ENCODE peak calls at places on chromosomes 11 and 22, in nine cellular contexts. One of them, this sample, is unnamed.

GRCh38 chr11:31397239-31397834 is 27.7 kb downstream of the DNAJC24 start:
- DNase-seq in stimulated activated CD4-positive, alpha-beta T cell treated with anti-CD3 and anti-CD28 coated beads, Interleukin-1b, Interleukin-23, amount 100 ng/mL, for 1 hour: no peak
- DNase-seq in fibroblast of lung: peak; percentile 38
- DNase-seq in activated CD8-positive, alpha-beta memory T cell treated with anti-CD3 and anti-CD28 coated beads, Interleukin-2, amount 50 U/mL, for 48 hours: no peak
- DNase-seq in SJSA1: no peak
- DNase-seq in NCI-H1417: peak; percentile 60
- DNase-seq in HFFc6: peak; percentile 12
- DNase-seq in endodermal cell: no peak
- DNase-seq in lung microvascular endothelial cell: peak; percentile 28
- DNase-seq in this sample: no peak

GRCh38 chr11:72349616-72350218 is 84.6 kb downstream of the CLPB start:
- DNase-seq in stimulated activated CD4-positive, alpha-beta T cell treated with anti-CD3 and anti-CD28 coated beads, Interleukin-1b, Interleukin-23, amount 100 ng/mL, for 1 hour: no peak
- DNase-seq in fibroblast of lung: no peak
- DNase-seq in activated CD8-positive, alpha-beta memory T cell treated with anti-CD3 and anti-CD28 coated beads, Interleukin-2, amount 50 U/mL, for 48 hours: no peak
- DNase-seq in SJSA1: no peak
- DNase-seq in NCI-H1417: no peak
- DNase-seq in HFFc6: no peak
- DNase-seq in endodermal cell: no peak
- DNase-seq in lung microvascular endothelial cell: no peak
- DNase-seq in this sample: peak; percentile 13

GRCh38 chr11:69939551-69940245 is 120.5 kb upstream of the FGF3 start:
- DNase-seq in stimulated activated CD4-positive, alpha-beta T cell treated with anti-CD3 and anti-CD28 coated beads, Interleukin-1b, Interleukin-23, amount 100 ng/mL, for 1 hour: no peak
- DNase-seq in fibroblast of lung: peak; percentile 69
- DNase-seq in activated CD8-positive, alpha-beta memory T cell treated with anti-CD3 and anti-CD28 coated beads, Interleukin-2, amount 50 U/mL, for 48 hours: no peak
- DNase-seq in SJSA1: no peak
- DNase-seq in NCI-H1417: no peak
- DNase-seq in HFFc6: no peak
- DNase-seq in endodermal cell: no peak
- DNase-seq in lung microvascular endothelial cell: no peak
- DNase-seq in this sample: no peak

GRCh38 chr11:109197656-109198055 is 224.3 kb upstream of the C11orf87 start:
- DNase-seq in stimulated activated CD4-positive, alpha-beta T cell treated with anti-CD3 and anti-CD28 coated beads, Interleukin-1b, Interleukin-23, amount 100 ng/mL, for 1 hour: no peak
- DNase-seq in fibroblast of lung: no peak
- DNase-seq in activated CD8-positive, alpha-beta memory T cell treated with anti-CD3 and anti-CD28 coated beads, Interleukin-2, amount 50 U/mL, for 48 hours: no peak
- DNase-seq in SJSA1: no peak
- DNase-seq in NCI-H1417: no peak
- DNase-seq in HFFc6: peak; percentile 25
- DNase-seq in endodermal cell: no peak
- DNase-seq in lung microvascular endothelial cell: peak; percentile 4
- DNase-seq in this sample: no peak

GRCh38 chr11:75893202-75893601 is 78.2 kb downstream of the UVRAG start:
- DNase-seq in stimulated activated CD4-positive, alpha-beta T cell treated with anti-CD3 and anti-CD28 coated beads, Interleukin-1b, Interleukin-23, amount 100 ng/mL, for 1 hour: no peak
- DNase-seq in fibroblast of lung: no peak
- DNase-seq in activated CD8-positive, alpha-beta memory T cell treated with anti-CD3 and anti-CD28 coated beads, Interleukin-2, amount 50 U/mL, for 48 hours: no peak
- DNase-seq in SJSA1: no peak
- DNase-seq in NCI-H1417: no peak
- DNase-seq in HFFc6: no peak
- DNase-seq in endodermal cell: no peak
- DNase-seq in lung microvascular endothelial cell: no peak
- DNase-seq in this sample: no peak

GRCh38 chr11:122175316-122175715 is 59.3 kb upstream of the BLID start:
- DNase-seq in stimulated activated CD4-positive, alpha-beta T cell treated with anti-CD3 and anti-CD28 coated beads, Interleukin-1b, Interleukin-23, amount 100 ng/mL, for 1 hour: no peak
- DNase-seq in fibroblast of lung: no peak
- DNase-seq in activated CD8-positive, alpha-beta memory T cell treated with anti-CD3 and anti-CD28 coated beads, Interleukin-2, amount 50 U/mL, for 48 hours: no peak
- DNase-seq in SJSA1: no peak
- DNase-seq in NCI-H1417: no peak
- DNase-seq in HFFc6: no peak
- DNase-seq in endodermal cell: no peak
- DNase-seq in lung microvascular endothelial cell: peak; percentile 43
- DNase-seq in this sample: no peak

GRCh38 chr11:65867284-65868071 is 5.1 kb downstream of the EFEMP2 start:
- DNase-seq in stimulated activated CD4-positive, alpha-beta T cell treated with anti-CD3 and anti-CD28 coated beads, Interleukin-1b, Interleukin-23, amount 100 ng/mL, for 1 hour: no peak
- DNase-seq in fibroblast of lung: no peak
- DNase-seq in activated CD8-positive, alpha-beta memory T cell treated with anti-CD3 and anti-CD28 coated beads, Interleukin-2, amount 50 U/mL, for 48 hours: no peak
- DNase-seq in SJSA1: peak; percentile 61
- DNase-seq in NCI-H1417: no peak
- DNase-seq in HFFc6: no peak
- DNase-seq in endodermal cell: peak; percentile 84
- DNase-seq in lung microvascular endothelial cell: no peak
- DNase-seq in this sample: no peak

GRCh38 chr11:23403210-23404185 is 543.2 kb upstream of the CCDC179 start:
- DNase-seq in stimulated activated CD4-positive, alpha-beta T cell treated with anti-CD3 and anti-CD28 coated beads, Interleukin-1b, Interleukin-23, amount 100 ng/mL, for 1 hour: no peak
- DNase-seq in fibroblast of lung: no peak
- DNase-seq in activated CD8-positive, alpha-beta memory T cell treated with anti-CD3 and anti-CD28 coated beads, Interleukin-2, amount 50 U/mL, for 48 hours: no peak
- DNase-seq in SJSA1: no peak
- DNase-seq in NCI-H1417: no peak
- DNase-seq in HFFc6: no peak
- DNase-seq in endodermal cell: no peak
- DNase-seq in lung microvascular endothelial cell: no peak
- DNase-seq in this sample: no peak

GRCh38 chr22:29871684-29872083 is 11.3 kb upstream of the MTMR3 start:
- DNase-seq in stimulated activated CD4-positive, alpha-beta T cell treated with anti-CD3 and anti-CD28 coated beads, Interleukin-1b, Interleukin-23, amount 100 ng/mL, for 1 hour: no peak
- DNase-seq in fibroblast of lung: no peak
- DNase-seq in activated CD8-positive, alpha-beta memory T cell treated with anti-CD3 and anti-CD28 coated beads, Interleukin-2, amount 50 U/mL, for 48 hours: no peak
- DNase-seq in SJSA1: peak; percentile 20
- DNase-seq in NCI-H1417: peak; percentile 77
- DNase-seq in HFFc6: no peak
- DNase-seq in endodermal cell: peak; percentile 63
- DNase-seq in lung microvascular endothelial cell: no peak
- DNase-seq in this sample: no peak

GRCh38 chr22:42489000-42489399 is 30.6 kb downstream of the RRP7A start:
- DNase-seq in stimulated activated CD4-positive, alpha-beta T cell treated with anti-CD3 and anti-CD28 coated beads, Interleukin-1b, Interleukin-23, amount 100 ng/mL, for 1 hour: no peak
- DNase-seq in fibroblast of lung: no peak
- DNase-seq in activated CD8-positive, alpha-beta memory T cell treated with anti-CD3 and anti-CD28 coated beads, Interleukin-2, amount 50 U/mL, for 48 hours: no peak
- DNase-seq in SJSA1: no peak
- DNase-seq in NCI-H1417: no peak
- DNase-seq in HFFc6: no peak
- DNase-seq in endodermal cell: no peak
- DNase-seq in lung microvascular endothelial cell: no peak
- DNase-seq in this sample: no peak

GRCh38 chr22:32042924-32043323 is at the start of gene SLC5A1:
- DNase-seq in stimulated activated CD4-positive, alpha-beta T cell treated with anti-CD3 and anti-CD28 coated beads, Interleukin-1b, Interleukin-23, amount 100 ng/mL, for 1 hour: no peak
- DNase-seq in fibroblast of lung: no peak
- DNase-seq in activated CD8-positive, alpha-beta memory T cell treated with anti-CD3 and anti-CD28 coated beads, Interleukin-2, amount 50 U/mL, for 48 hours: no peak
- DNase-seq in SJSA1: no peak
- DNase-seq in NCI-H1417: no peak
- DNase-seq in HFFc6: no peak
- DNase-seq in endodermal cell: no peak
- DNase-seq in lung microvascular endothelial cell: no peak
- DNase-seq in this sample: no peak

GRCh38 chr11:114977596-114977995 is 299.3 kb downstream of the NXPE2 start:
- DNase-seq in stimulated activated CD4-positive, alpha-beta T cell treated with anti-CD3 and anti-CD28 coated beads, Interleukin-1b, Interleukin-23, amount 100 ng/mL, for 1 hour: no peak
- DNase-seq in fibroblast of lung: no peak
- DNase-seq in activated CD8-positive, alpha-beta memory T cell treated with anti-CD3 and anti-CD28 coated beads, Interleukin-2, amount 50 U/mL, for 48 hours: no peak
- DNase-seq in SJSA1: no peak
- DNase-seq in NCI-H1417: peak; percentile 16
- DNase-seq in HFFc6: no peak
- DNase-seq in endodermal cell: no peak
- DNase-seq in lung microvascular endothelial cell: no peak
- DNase-seq in this sample: no peak

GRCh38 chr11:7143908-7144307 is 55.1 kb downstream of the RBMXL2 start:
- DNase-seq in stimulated activated CD4-positive, alpha-beta T cell treated with anti-CD3 and anti-CD28 coated beads, Interleukin-1b, Interleukin-23, amount 100 ng/mL, for 1 hour: no peak
- DNase-seq in fibroblast of lung: peak; percentile 3
- DNase-seq in activated CD8-positive, alpha-beta memory T cell treated with anti-CD3 and anti-CD28 coated beads, Interleukin-2, amount 50 U/mL, for 48 hours: no peak
- DNase-seq in SJSA1: no peak
- DNase-seq in NCI-H1417: no peak
- DNase-seq in HFFc6: peak; percentile 1
- DNase-seq in endodermal cell: no peak
- DNase-seq in lung microvascular endothelial cell: peak; percentile 70
- DNase-seq in this sample: no peak

GRCh38 chr11:28581286-28582242 is 473.4 kb downstream of the METTL15 start:
- DNase-seq in stimulated activated CD4-positive, alpha-beta T cell treated with anti-CD3 and anti-CD28 coated beads, Interleukin-1b, Interleukin-23, amount 100 ng/mL, for 1 hour: no peak
- DNase-seq in fibroblast of lung: no peak
- DNase-seq in activated CD8-positive, alpha-beta memory T cell treated with anti-CD3 and anti-CD28 coated beads, Interleukin-2, amount 50 U/mL, for 48 hours: no peak
- DNase-seq in SJSA1: no peak
- DNase-seq in NCI-H1417: no peak
- DNase-seq in HFFc6: no peak
- DNase-seq in endodermal cell: peak; percentile 60
- DNase-seq in lung microvascular endothelial cell: peak; percentile 4
- DNase-seq in this sample: no peak

GRCh38 chr11:12242926-12243325 is 132.5 kb downstream of the MICAL2 start:
- DNase-seq in stimulated activated CD4-positive, alpha-beta T cell treated with anti-CD3 and anti-CD28 coated beads, Interleukin-1b, Interleukin-23, amount 100 ng/mL, for 1 hour: no peak
- DNase-seq in fibroblast of lung: no peak
- DNase-seq in activated CD8-positive, alpha-beta memory T cell treated with anti-CD3 and anti-CD28 coated beads, Interleukin-2, amount 50 U/mL, for 48 hours: no peak
- DNase-seq in SJSA1: no peak
- DNase-seq in NCI-H1417: no peak
- DNase-seq in HFFc6: no peak
- DNase-seq in endodermal cell: no peak
- DNase-seq in lung microvascular endothelial cell: peak; percentile 20
- DNase-seq in this sample: no peak

GRCh38 chr11:65003282-65003681 is 6.5 kb upstream of the BATF2 start:
- DNase-seq in stimulated activated CD4-positive, alpha-beta T cell treated with anti-CD3 and anti-CD28 coated beads, Interleukin-1b, Interleukin-23, amount 100 ng/mL, for 1 hour: no peak
- DNase-seq in fibroblast of lung: peak; percentile 34
- DNase-seq in activated CD8-positive, alpha-beta memory T cell treated with anti-CD3 and anti-CD28 coated beads, Interleukin-2, amount 50 U/mL, for 48 hours: no peak
- DNase-seq in SJSA1: no peak
- DNase-seq in NCI-H1417: no peak
- DNase-seq in HFFc6: peak; percentile 39
- DNase-seq in endodermal cell: peak; percentile 73
- DNase-seq in lung microvascular endothelial cell: peak; percentile 40
- DNase-seq in this sample: no peak

GRCh38 chr11:1546536-1547466 is 25.3 kb downstream of the DUSP8 start:
- DNase-seq in stimulated activated CD4-positive, alpha-beta T cell treated with anti-CD3 and anti-CD28 coated beads, Interleukin-1b, Interleukin-23, amount 100 ng/mL, for 1 hour: no peak
- DNase-seq in fibroblast of lung: peak; percentile 29
- DNase-seq in activated CD8-positive, alpha-beta memory T cell treated with anti-CD3 and anti-CD28 coated beads, Interleukin-2, amount 50 U/mL, for 48 hours: peak; percentile 75
- DNase-seq in SJSA1: no peak
- DNase-seq in NCI-H1417: peak; percentile 80
- DNase-seq in HFFc6: no peak
- DNase-seq in endodermal cell: peak; percentile 88
- DNase-seq in lung microvascular endothelial cell: peak; percentile 28
- DNase-seq in this sample: peak; percentile 50

GRCh38 chr22:45235851-45236342 is 4.8 kb downstream of the KIAA0930 start:
- DNase-seq in stimulated activated CD4-positive, alpha-beta T cell treated with anti-CD3 and anti-CD28 coated beads, Interleukin-1b, Interleukin-23, amount 100 ng/mL, for 1 hour: no peak
- DNase-seq in fibroblast of lung: no peak
- DNase-seq in activated CD8-positive, alpha-beta memory T cell treated with anti-CD3 and anti-CD28 coated beads, Interleukin-2, amount 50 U/mL, for 48 hours: no peak
- DNase-seq in SJSA1: no peak
- DNase-seq in NCI-H1417: peak; percentile 66
- DNase-seq in HFFc6: no peak
- DNase-seq in endodermal cell: no peak
- DNase-seq in lung microvascular endothelial cell: no peak
- DNase-seq in this sample: no peak

GRCh38 chr11:111376453-111376871 is 2.6 kb downstream of the POU2AF1 start:
- DNase-seq in stimulated activated CD4-positive, alpha-beta T cell treated with anti-CD3 and anti-CD28 coated beads, Interleukin-1b, Interleukin-23, amount 100 ng/mL, for 1 hour: no peak
- DNase-seq in fibroblast of lung: no peak
- DNase-seq in activated CD8-positive, alpha-beta memory T cell treated with anti-CD3 and anti-CD28 coated beads, Interleukin-2, amount 50 U/mL, for 48 hours: no peak
- DNase-seq in SJSA1: no peak
- DNase-seq in NCI-H1417: no peak
- DNase-seq in HFFc6: no peak
- DNase-seq in endodermal cell: no peak
- DNase-seq in lung microvascular endothelial cell: no peak
- DNase-seq in this sample: no peak

GRCh38 chr11:47340980-47341775 is 11.3 kb downstream of the MYBPC3 start:
- DNase-seq in stimulated activated CD4-positive, alpha-beta T cell treated with anti-CD3 and anti-CD28 coated beads, Interleukin-1b, Interleukin-23, amount 100 ng/mL, for 1 hour: no peak
- DNase-seq in fibroblast of lung: no peak
- DNase-seq in activated CD8-positive, alpha-beta memory T cell treated with anti-CD3 and anti-CD28 coated beads, Interleukin-2, amount 50 U/mL, for 48 hours: no peak
- DNase-seq in SJSA1: peak; percentile 45
- DNase-seq in NCI-H1417: no peak
- DNase-seq in HFFc6: no peak
- DNase-seq in endodermal cell: peak; percentile 45
- DNase-seq in lung microvascular endothelial cell: no peak
- DNase-seq in this sample: peak; percentile 15

GRCh38 chr22:45638834-45639746 is 32.5 kb upstream of the ATXN10 start:
- DNase-seq in stimulated activated CD4-positive, alpha-beta T cell treated with anti-CD3 and anti-CD28 coated beads, Interleukin-1b, Interleukin-23, amount 100 ng/mL, for 1 hour: no peak
- DNase-seq in fibroblast of lung: peak; percentile 55
- DNase-seq in activated CD8-positive, alpha-beta memory T cell treated with anti-CD3 and anti-CD28 coated beads, Interleukin-2, amount 50 U/mL, for 48 hours: no peak
- DNase-seq in SJSA1: peak; percentile 76
- DNase-seq in NCI-H1417: peak; percentile 78
- DNase-seq in HFFc6: peak; percentile 43
- DNase-seq in endodermal cell: no peak
- DNase-seq in lung microvascular endothelial cell: peak; percentile 61
- DNase-seq in this sample: peak; percentile 83

GRCh38 chr22:39997939-39998726 is 3.4 kb downstream of the FAM83F start:
- DNase-seq in stimulated activated CD4-positive, alpha-beta T cell treated with anti-CD3 and anti-CD28 coated beads, Interleukin-1b, Interleukin-23, amount 100 ng/mL, for 1 hour: no peak
- DNase-seq in fibroblast of lung: no peak
- DNase-seq in activated CD8-positive, alpha-beta memory T cell treated with anti-CD3 and anti-CD28 coated beads, Interleukin-2, amount 50 U/mL, for 48 hours: no peak
- DNase-seq in SJSA1: no peak
- DNase-seq in NCI-H1417: peak; percentile 14
- DNase-seq in HFFc6: no peak
- DNase-seq in endodermal cell: peak; percentile 83
- DNase-seq in lung microvascular endothelial cell: peak; percentile 39
- DNase-seq in this sample: peak; percentile 22

GRCh38 chr11:48169706-48170105 is 46.9 kb upstream of the OR4B1 start:
- DNase-seq in stimulated activated CD4-positive, alpha-beta T cell treated with anti-CD3 and anti-CD28 coated beads, Interleukin-1b, Interleukin-23, amount 100 ng/mL, for 1 hour: no peak
- DNase-seq in fibroblast of lung: peak; percentile 31
- DNase-seq in activated CD8-positive, alpha-beta memory T cell treated with anti-CD3 and anti-CD28 coated beads, Interleukin-2, amount 50 U/mL, for 48 hours: no peak
- DNase-seq in SJSA1: no peak
- DNase-seq in NCI-H1417: no peak
- DNase-seq in HFFc6: no peak
- DNase-seq in endodermal cell: no peak
- DNase-seq in lung microvascular endothelial cell: peak; percentile 70
- DNase-seq in this sample: no peak

GRCh38 chr22:36160499-36160942 is at the start of gene APOL3:
- DNase-seq in stimulated activated CD4-positive, alpha-beta T cell treated with anti-CD3 and anti-CD28 coated beads, Interleukin-1b, Interleukin-23, amount 100 ng/mL, for 1 hour: no peak
- DNase-seq in fibroblast of lung: peak; percentile 80
- DNase-seq in activated CD8-positive, alpha-beta memory T cell treated with anti-CD3 and anti-CD28 coated beads, Interleukin-2, amount 50 U/mL, for 48 hours: peak; percentile 59
- DNase-seq in SJSA1: no peak
- DNase-seq in NCI-H1417: no peak
- DNase-seq in HFFc6: no peak
- DNase-seq in endodermal cell: no peak
- DNase-seq in lung microvascular endothelial cell: peak; percentile 91
- DNase-seq in this sample: peak; percentile 85

GRCh38 chr11:61153593-61154090 is 7.6 kb downstream of the VPS37C start:
- DNase-seq in stimulated activated CD4-positive, alpha-beta T cell treated with anti-CD3 and anti-CD28 coated beads, Interleukin-1b, Interleukin-23, amount 100 ng/mL, for 1 hour: no peak
- DNase-seq in fibroblast of lung: no peak
- DNase-seq in activated CD8-positive, alpha-beta memory T cell treated with anti-CD3 and anti-CD28 coated beads, Interleukin-2, amount 50 U/mL, for 48 hours: no peak
- DNase-seq in SJSA1: no peak
- DNase-seq in NCI-H1417: no peak
- DNase-seq in HFFc6: peak; percentile 12
- DNase-seq in endodermal cell: no peak
- DNase-seq in lung microvascular endothelial cell: peak; percentile 31
- DNase-seq in this sample: no peak

GRCh38 chr11:46537121-46537520 is 56.7 kb downstream of the AMBRA1 start:
- DNase-seq in stimulated activated CD4-positive, alpha-beta T cell treated with anti-CD3 and anti-CD28 coated beads, Interleukin-1b, Interleukin-23, amount 100 ng/mL, for 1 hour: no peak
- DNase-seq in fibroblast of lung: peak; percentile 18
- DNase-seq in activated CD8-positive, alpha-beta memory T cell treated with anti-CD3 and anti-CD28 coated beads, Interleukin-2, amount 50 U/mL, for 48 hours: no peak
- DNase-seq in SJSA1: no peak
- DNase-seq in NCI-H1417: no peak
- DNase-seq in HFFc6: peak; percentile 12
- DNase-seq in endodermal cell: peak; percentile 58
- DNase-seq in lung microvascular endothelial cell: peak; percentile 20
- DNase-seq in this sample: no peak

GRCh38 chr11:67337257-67337656 is 16.1 kb downstream of the POLD4 start:
- DNase-seq in stimulated activated CD4-positive, alpha-beta T cell treated with anti-CD3 and anti-CD28 coated beads, Interleukin-1b, Interleukin-23, amount 100 ng/mL, for 1 hour: no peak
- DNase-seq in fibroblast of lung: no peak
- DNase-seq in activated CD8-positive, alpha-beta memory T cell treated with anti-CD3 and anti-CD28 coated beads, Interleukin-2, amount 50 U/mL, for 48 hours: no peak
- DNase-seq in SJSA1: no peak
- DNase-seq in NCI-H1417: no peak
- DNase-seq in HFFc6: no peak
- DNase-seq in endodermal cell: no peak
- DNase-seq in lung microvascular endothelial cell: no peak
- DNase-seq in this sample: no peak

GRCh38 chr11:99160447-99160846 is 139.7 kb downstream of the CNTN5 start:
- DNase-seq in stimulated activated CD4-positive, alpha-beta T cell treated with anti-CD3 and anti-CD28 coated beads, Interleukin-1b, Interleukin-23, amount 100 ng/mL, for 1 hour: no peak
- DNase-seq in fibroblast of lung: no peak
- DNase-seq in activated CD8-positive, alpha-beta memory T cell treated with anti-CD3 and anti-CD28 coated beads, Interleukin-2, amount 50 U/mL, for 48 hours: no peak
- DNase-seq in SJSA1: no peak
- DNase-seq in NCI-H1417: no peak
- DNase-seq in HFFc6: no peak
- DNase-seq in endodermal cell: no peak
- DNase-seq in lung microvascular endothelial cell: no peak
- DNase-seq in this sample: no peak

GRCh38 chr22:30143265-30143664 is 63.0 kb downstream of the HORMAD2 start:
- DNase-seq in stimulated activated CD4-positive, alpha-beta T cell treated with anti-CD3 and anti-CD28 coated beads, Interleukin-1b, Interleukin-23, amount 100 ng/mL, for 1 hour: no peak
- DNase-seq in fibroblast of lung: no peak
- DNase-seq in activated CD8-positive, alpha-beta memory T cell treated with anti-CD3 and anti-CD28 coated beads, Interleukin-2, amount 50 U/mL, for 48 hours: no peak
- DNase-seq in SJSA1: no peak
- DNase-seq in NCI-H1417: no peak
- DNase-seq in HFFc6: no peak
- DNase-seq in endodermal cell: no peak
- DNase-seq in lung microvascular endothelial cell: no peak
- DNase-seq in this sample: no peak

GRCh38 chr11:129280027-129280811 is 88.1 kb upstream of the ARHGAP32 start:
- DNase-seq in stimulated activated CD4-positive, alpha-beta T cell treated with anti-CD3 and anti-CD28 coated beads, Interleukin-1b, Interleukin-23, amount 100 ng/mL, for 1 hour: no peak
- DNase-seq in fibroblast of lung: peak; percentile 32
- DNase-seq in activated CD8-positive, alpha-beta memory T cell treated with anti-CD3 and anti-CD28 coated beads, Interleukin-2, amount 50 U/mL, for 48 hours: peak; percentile 66
- DNase-seq in SJSA1: no peak
- DNase-seq in NCI-H1417: no peak
- DNase-seq in HFFc6: peak; percentile 23
- DNase-seq in endodermal cell: no peak
- DNase-seq in lung microvascular endothelial cell: no peak
- DNase-seq in this sample: peak; percentile 11

GRCh38 chr11:36385121-36385530 is 89.0 kb downstream of the PRR5L start:
- DNase-seq in stimulated activated CD4-positive, alpha-beta T cell treated with anti-CD3 and anti-CD28 coated beads, Interleukin-1b, Interleukin-23, amount 100 ng/mL, for 1 hour: no peak
- DNase-seq in fibroblast of lung: peak; percentile 98
- DNase-seq in activated CD8-positive, alpha-beta memory T cell treated with anti-CD3 and anti-CD28 coated beads, Interleukin-2, amount 50 U/mL, for 48 hours: no peak
- DNase-seq in SJSA1: peak; percentile 78
- DNase-seq in NCI-H1417: peak; percentile 52
- DNase-seq in HFFc6: peak; percentile 16
- DNase-seq in endodermal cell: no peak
- DNase-seq in lung microvascular endothelial cell: peak; percentile 30
- DNase-seq in this sample: peak; percentile 85